ENCODE peak calls at places on chromosomes 7 and 10, in five cellular contexts. One of them, this sample, is unnamed. For H3K4me1, the result is how much of the 10 kb centered on the place peaks cover.

GRCh38 chr10:86439544-86439943 is 72.9 kb upstream of the GRID1 start:
- DNase-seq in mammary epithelial cell: peak
- DNase-seq in cardiac muscle cell: peak
- DNase-seq in tibial nerve: peak
- DNase-seq in stomach: peak
- DNase-seq in this sample: no peak

GRCh38 chr10:110963162-110963561 is 43.8 kb downstream of the SHOC2 start:
- DNase-seq in tibial nerve: no peak
- DNase-seq in stomach: no peak
- DNase-seq in mammary epithelial cell: no peak
- DNase-seq in cardiac muscle cell: no peak
- DNase-seq in this sample: no peak

GRCh38 chr10:90363799-90364483 is 493.9 kb downstream of the HTR7 start:
- DNase-seq in stomach: no peak
- DNase-seq in mammary epithelial cell: no peak
- DNase-seq in tibial nerve: no peak
- DNase-seq in cardiac muscle cell: no peak
- DNase-seq in this sample: no peak

GRCh38 chr7:24778543-24779282 is 21.4 kb upstream of the GSDME start:
- DNase-seq in mammary epithelial cell: no peak
- DNase-seq in cardiac muscle cell: no peak
- DNase-seq in tibial nerve: no peak
- DNase-seq in stomach: no peak
- DNase-seq in this sample: no peak

GRCh38 chr7:17807242-17807641 is 133.1 kb downstream of the SNX13 start:
- DNase-seq in stomach: no peak
- DNase-seq in mammary epithelial cell: no peak
- DNase-seq in tibial nerve: no peak
- DNase-seq in cardiac muscle cell: no peak
- DNase-seq in this sample: no peak

GRCh38 chr10:37856881-37857286 is 526 bp downstream of the ZNF248 start:
- DNase-seq in mammary epithelial cell: no peak
- DNase-seq in stomach: peak
- DNase-seq in cardiac muscle cell: no peak
- DNase-seq in tibial nerve: no peak
- DNase-seq in this sample: peak

GRCh38 chr10:42970451-42971250 is 106.2 kb upstream of the RET start:
- DNase-seq in mammary epithelial cell: no peak
- DNase-seq in cardiac muscle cell: no peak
- DNase-seq in stomach: peak
- DNase-seq in tibial nerve: no peak
- DNase-seq in this sample: peak

GRCh38 chr10:96090463-96090800 is 39.7 kb upstream of the ZNF518A start:
- DNase-seq in mammary epithelial cell: no peak
- DNase-seq in cardiac muscle cell: no peak
- DNase-seq in stomach: no peak
- DNase-seq in tibial nerve: no peak
- DNase-seq in this sample: no peak

GRCh38 chr10:30058570-30059132 is 735 bp downstream of the JCAD start:
- DNase-seq in mammary epithelial cell: no peak
- DNase-seq in cardiac muscle cell: peak
- DNase-seq in stomach: no peak
- DNase-seq in tibial nerve: no peak
- DNase-seq in this sample: peak

GRCh38 chr10:22316286-22317120 is at the start of gene COMMD3:
- DNase-seq in cardiac muscle cell: peak
- DNase-seq in tibial nerve: peak
- DNase-seq in mammary epithelial cell: peak
- DNase-seq in stomach: peak
- DNase-seq in this sample: peak

GRCh38 chr10:21159669-21160068 is 262.6 kb upstream of the NEBL start:
- DNase-seq in tibial nerve: no peak
- DNase-seq in mammary epithelial cell: no peak
- DNase-seq in cardiac muscle cell: no peak
- DNase-seq in stomach: no peak
- DNase-seq in this sample: no peak

GRCh38 chr10:116722736-116723427 is 19.5 kb downstream of the HSPA12A start:
- DNase-seq in mammary epithelial cell: no peak
- DNase-seq in cardiac muscle cell: no peak
- DNase-seq in tibial nerve: no peak
- DNase-seq in stomach: no peak
- DNase-seq in this sample: no peak

GRCh38 chr7:49721441-49721840 is 52.0 kb upstream of the VWC2 start:
- DNase-seq in cardiac muscle cell: no peak
- DNase-seq in tibial nerve: no peak
- DNase-seq in mammary epithelial cell: no peak
- DNase-seq in stomach: no peak
- DNase-seq in this sample: no peak

GRCh38 chr7:1054438-1055083 is 10.2 kb downstream of the GPR146 start:
- DNase-seq in tibial nerve: no peak
- DNase-seq in cardiac muscle cell: no peak
- DNase-seq in mammary epithelial cell: no peak
- DNase-seq in stomach: no peak
- DNase-seq in this sample: no peak

GRCh38 chr10:103545771-103546281 is 52.3 kb downstream of the NEURL1 start:
- DNase-seq in stomach: peak
- DNase-seq in cardiac muscle cell: no peak
- DNase-seq in mammary epithelial cell: no peak
- DNase-seq in tibial nerve: no peak
- DNase-seq in this sample: no peak

GRCh38 chr7:6237730-6238129 is 34.7 kb downstream of the CYTH3 start:
- DNase-seq in stomach: no peak
- DNase-seq in mammary epithelial cell: no peak
- DNase-seq in tibial nerve: no peak
- DNase-seq in cardiac muscle cell: no peak
- DNase-seq in this sample: no peak

GRCh38 chr7:51309361-51310130 is 7.1 kb downstream of the COBL start:
- DNase-seq in mammary epithelial cell: no peak
- DNase-seq in stomach: no peak
- DNase-seq in cardiac muscle cell: no peak
- DNase-seq in tibial nerve: no peak
- DNase-seq in this sample: no peak

GRCh38 chr10:101961591-101962498 is 94.1 kb downstream of the ARMH3 start:
- DNase-seq in mammary epithelial cell: no peak
- DNase-seq in stomach: no peak
- DNase-seq in tibial nerve: no peak
- DNase-seq in cardiac muscle cell: no peak
- DNase-seq in this sample: no peak

GRCh38 chr7:47724335-47724982 is 142.5 kb upstream of the TNS3 start:
- DNase-seq in stomach: peak
- DNase-seq in mammary epithelial cell: peak
- DNase-seq in cardiac muscle cell: peak
- DNase-seq in tibial nerve: no peak
- DNase-seq in this sample: peak

GRCh38 chr10:128052696-128053095 is 73.5 kb downstream of the MKI67 start:
- DNase-seq in mammary epithelial cell: no peak
- DNase-seq in stomach: no peak
- DNase-seq in tibial nerve: no peak
- DNase-seq in cardiac muscle cell: no peak
- DNase-seq in this sample: peak

GRCh38 chr7:121406-121805 is 71.0 kb upstream of the FAM20C start:
- DNase-seq in stomach: no peak
- DNase-seq in tibial nerve: no peak
- DNase-seq in cardiac muscle cell: no peak
- DNase-seq in mammary epithelial cell: no peak
- DNase-seq in this sample: no peak

GRCh38 chr7:142868881-142869415 is 14.1 kb downstream of the EPHB6 start:
- DNase-seq in cardiac muscle cell: no peak
- DNase-seq in mammary epithelial cell: no peak
- DNase-seq in stomach: no peak
- DNase-seq in tibial nerve: no peak
- DNase-seq in this sample: no peak

GRCh38 chr7:26348987-26349809 is 57.5 kb downstream of the SNX10 start:
- DNase-seq in stomach: no peak
- DNase-seq in tibial nerve: no peak
- DNase-seq in mammary epithelial cell: peak
- DNase-seq in cardiac muscle cell: no peak
- DNase-seq in this sample: no peak

GRCh38 chr10:119246862-119247549 is 39.6 kb downstream of the GRK5 start:
- DNase-seq in stomach: no peak
- DNase-seq in tibial nerve: peak
- DNase-seq in mammary epithelial cell: no peak
- DNase-seq in cardiac muscle cell: no peak
- DNase-seq in this sample: no peak

GRCh38 chr10:62250594-62251198 is 17.9 kb downstream of the RTKN2 start:
- DNase-seq in mammary epithelial cell: peak
- DNase-seq in stomach: no peak
- DNase-seq in cardiac muscle cell: no peak
- DNase-seq in tibial nerve: no peak
- DNase-seq in this sample: peak

GRCh38 chr7:33050425-33051318 is 11.9 kb downstream of the NT5C3A start:
- DNase-seq in mammary epithelial cell: peak
- DNase-seq in stomach: no peak
- DNase-seq in cardiac muscle cell: peak
- DNase-seq in tibial nerve: no peak
- DNase-seq in this sample: peak

GRCh38 chr10:91349381-91349780 is 60.8 kb upstream of the HECTD2 start:
- DNase-seq in stomach: no peak
- DNase-seq in mammary epithelial cell: peak
- DNase-seq in tibial nerve: no peak
- DNase-seq in cardiac muscle cell: peak
- DNase-seq in this sample: no peak

GRCh38 chr7:54342458-54342857 is 199.7 kb upstream of the VSTM2A start:
- DNase-seq in stomach: no peak
- DNase-seq in mammary epithelial cell: no peak
- DNase-seq in tibial nerve: no peak
- DNase-seq in cardiac muscle cell: no peak
- DNase-seq in this sample: no peak

GRCh38 chr10:128047991-128048826 is 78.0 kb downstream of the MKI67 start:
- DNase-seq in tibial nerve: no peak
- DNase-seq in mammary epithelial cell: peak
- DNase-seq in cardiac muscle cell: peak
- DNase-seq in stomach: no peak
- DNase-seq in this sample: no peak

GRCh38 chr7:7732566-7733290 is 14.3 kb upstream of the RPA3 start:
- DNase-seq in stomach: no peak
- DNase-seq in cardiac muscle cell: no peak
- DNase-seq in tibial nerve: no peak
- DNase-seq in mammary epithelial cell: peak
- DNase-seq in this sample: no peak

GRCh38 chr7:24727165-24728120 is 29.8 kb downstream of the GSDME start:
- DNase-seq in cardiac muscle cell: no peak
- DNase-seq in tibial nerve: no peak
- DNase-seq in stomach: no peak
- DNase-seq in mammary epithelial cell: no peak
- DNase-seq in this sample: peak

GRCh38 chr10:84026821-84027257 is 112.5 kb upstream of the GHITM start:
- DNase-seq in mammary epithelial cell: no peak
- DNase-seq in cardiac muscle cell: peak
- DNase-seq in tibial nerve: no peak
- DNase-seq in stomach: no peak
- DNase-seq in this sample: peak

GRCh38 chr10:77264107-77264506 is 373.5 kb downstream of the KCNMA1 start:
- DNase-seq in tibial nerve: no peak
- DNase-seq in stomach: no peak
- DNase-seq in mammary epithelial cell: no peak
- DNase-seq in cardiac muscle cell: no peak
- DNase-seq in this sample: no peak

GRCh38 chr10:75982611-75983369 is 551.4 kb downstream of the LRMDA start:
- DNase-seq in stomach: peak
- DNase-seq in tibial nerve: no peak
- DNase-seq in mammary epithelial cell: no peak
- DNase-seq in cardiac muscle cell: no peak
- DNase-seq in this sample: no peak

GRCh38 chr7:111274882-111275281 is 184.0 kb downstream of the LRRN3 start:
- DNase-seq in cardiac muscle cell: peak
- DNase-seq in tibial nerve: no peak
- DNase-seq in mammary epithelial cell: no peak
- DNase-seq in stomach: no peak
- DNase-seq in this sample: no peak

DNA sequence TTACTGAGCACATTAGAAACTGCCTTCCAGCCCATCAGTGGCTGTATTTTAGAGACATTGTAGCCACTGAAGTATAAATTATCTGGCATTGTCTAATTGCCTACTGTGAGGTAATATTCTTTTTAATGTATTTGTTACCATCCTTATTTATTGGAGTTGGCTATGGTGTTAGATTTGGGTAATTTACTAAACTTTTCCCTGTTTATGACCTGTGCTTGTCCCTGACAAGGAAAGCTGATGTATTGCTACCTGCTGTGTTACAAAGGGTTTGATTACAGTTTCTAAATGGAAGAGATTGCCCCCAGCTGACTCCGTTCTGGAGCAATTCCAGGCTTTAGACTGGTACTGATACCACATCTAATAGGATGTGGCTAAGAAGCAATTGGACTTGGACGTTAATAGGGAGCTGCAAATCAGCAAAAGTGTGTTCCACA is 12.3 kb upstream of the ASCC1 start:
- DNase-seq in mammary epithelial cell: no peak
- DNase-seq in stomach: no peak
- DNase-seq in tibial nerve: no peak
- DNase-seq in cardiac muscle cell: no peak
- DNase-seq in this sample: no peak
- H3K4me1 ChIP-seq in mammary epithelial cell: under half
- H3K4me1 ChIP-seq in stomach: half or more
- H3K4me1 ChIP-seq in tibial nerve: half or more
- H3K4me1 ChIP-seq in cardiac muscle cell: under half
- H3K4me1 ChIP-seq in this sample: under half

GRCh38 chr7:134954197-134955082 is 31.9 kb upstream of the AGBL3 start:
- DNase-seq in cardiac muscle cell: peak
- DNase-seq in stomach: no peak
- DNase-seq in tibial nerve: no peak
- DNase-seq in mammary epithelial cell: no peak
- DNase-seq in this sample: no peak
- TF ChIP-seq CTCF in cardiac muscle cell: peak
- TF ChIP-seq CTCF in stomach: no peak
- TF ChIP-seq CTCF in tibial nerve: peak
- TF ChIP-seq CTCF in mammary epithelial cell: peak
- TF ChIP-seq CTCF in this sample: peak

DNA sequence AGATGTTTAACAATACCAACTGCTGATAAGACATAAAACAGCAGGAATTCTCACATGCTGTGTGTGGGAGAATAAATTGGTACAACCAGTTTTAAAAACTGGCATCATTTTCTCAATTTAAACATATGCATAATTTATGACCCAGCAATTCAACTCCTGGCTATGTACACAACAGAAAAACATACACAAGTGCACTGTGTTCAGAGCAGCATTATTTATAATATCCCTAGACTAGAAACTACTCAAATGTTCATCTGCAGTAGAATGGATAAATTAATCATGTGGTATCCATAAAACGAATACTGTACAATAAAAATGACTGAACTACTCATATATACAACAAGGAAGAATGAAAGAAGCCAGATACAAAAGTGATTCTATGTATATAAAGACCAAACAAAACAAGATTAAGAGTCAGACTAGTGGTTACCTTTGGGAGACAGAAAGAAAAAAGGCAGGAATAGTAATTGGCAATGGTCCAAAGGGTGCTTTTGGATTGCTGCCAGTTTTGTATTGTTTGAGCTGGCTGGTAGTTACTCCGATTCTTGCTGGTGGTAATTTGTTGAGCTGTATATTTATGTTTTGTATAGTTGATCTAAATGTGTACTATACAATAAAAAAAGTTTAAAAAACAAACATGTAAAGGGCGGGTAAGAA is 306.0 kb downstream of the TFEC start:
- DNase-seq in mammary epithelial cell: no peak
- DNase-seq in cardiac muscle cell: peak
- DNase-seq in stomach: no peak
- DNase-seq in tibial nerve: no peak
- DNase-seq in this sample: no peak
- H3K4me1 ChIP-seq in mammary epithelial cell: under half
- H3K4me1 ChIP-seq in cardiac muscle cell: under half
- H3K4me1 ChIP-seq in stomach: under half
- H3K4me1 ChIP-seq in tibial nerve: under half
- H3K4me1 ChIP-seq in this sample: under half

GRCh38 chr7:43954524-43955228 is 28.4 kb downstream of the UBE2D4 start:
- DNase-seq in mammary epithelial cell: peak
- DNase-seq in stomach: peak
- DNase-seq in tibial nerve: no peak
- DNase-seq in cardiac muscle cell: peak
- DNase-seq in this sample: peak
- TF ChIP-seq CTCF in mammary epithelial cell: peak
- TF ChIP-seq CTCF in stomach: no peak
- TF ChIP-seq CTCF in tibial nerve: no peak
- TF ChIP-seq CTCF in cardiac muscle cell: peak
- TF ChIP-seq CTCF in this sample: peak